ENCODE peak calls at places on chromosome 7, in ten cellular contexts. X is breast epithelium, I is PC-3, J is astrocyte of the spinal cord, N is body of pancreas, D is lower leg skin, R is lower lobe of right lung, V is BE2C, O is ovary, B is K562. Q is an unnamed sample.

GRCh38 chr7:64655811-64656210 is 10.1 kb upstream of the ZNF107 start:
- DNase-seq in X (peak), I (no peak), J (no peak), N (no peak), D (no peak), R (no peak), V (no peak), O (no peak), B (no peak), Q (no peak)

GRCh38 chr7:99380823-99381663 is 6.5 kb downstream of the ARPC1B start:
- DNase-seq in X (no peak), I (no peak), J (no peak), N (peak), D (peak), R (no peak), V (no peak), O (no peak), B (no peak), Q (no peak)

GRCh38 chr7:31340603-31341002 is at the start of gene NEUROD6:
- DNase-seq in X (no peak), I (no peak), J (no peak), N (no peak), D (no peak), R (no peak), V (no peak), O (no peak), B (no peak), Q (no peak)

GRCh38 chr7:16529697-16530096 is 3.1 kb downstream of the LRRC72 start:
- DNase-seq in X (no peak), I (no peak), J (no peak), N (no peak), D (no peak), R (no peak), V (no peak), O (no peak), B (no peak), Q (no peak)

GRCh38 chr7:74012842-74013249 is 15.1 kb upstream of the ELN start:
- DNase-seq in X (no peak), I (no peak), J (no peak), N (no peak), D (no peak), R (no peak), V (no peak), O (no peak), B (peak), Q (peak)

GRCh38 chr7:113078321-113078720 is 8.3 kb downstream of the GPR85 start:
- DNase-seq in X (no peak), I (no peak), J (no peak), N (no peak), D (no peak), R (no peak), V (no peak), O (no peak), B (no peak), Q (no peak)

GRCh38 chr7:151777913-151778670 is 98.8 kb downstream of the PRKAG2 start:
- DNase-seq in X (no peak), I (no peak), J (no peak), N (no peak), D (no peak), R (no peak), V (no peak), O (no peak), B (no peak), Q (no peak)

GRCh38 chr7:105571891-105572290 is 9.4 kb downstream of the EFCAB10 start:
- DNase-seq in X (no peak), I (no peak), J (no peak), N (no peak), D (no peak), R (no peak), V (no peak), O (no peak), B (no peak), Q (no peak)

GRCh38 chr7:149284343-149284742 is 22.3 kb downstream of the ZNF783 start:
- DNase-seq in X (no peak), I (no peak), J (no peak), N (no peak), D (no peak), R (no peak), V (no peak), O (no peak), B (no peak), Q (no peak)

GRCh38 chr7:56639173-56639746 is 493.0 kb downstream of the ZNF479 start:
- DNase-seq in X (no peak), I (no peak), J (no peak), N (no peak), D (no peak), R (no peak), V (no peak), O (no peak), B (no peak), Q (no peak)
- H3K4me3 ChIP-seq in X (no peak), I (no peak), J (no peak), N (no peak), D (no peak), R (no peak), V (no peak), O (no peak), B (no peak), Q (no peak)

GRCh38 chr7:1811850-1812692 is 142.0 kb downstream of the ELFN1 start:
- DNase-seq in X (peak), I (peak), J (no peak), N (no peak), D (no peak), R (no peak), V (no peak), O (no peak), B (no peak), Q (peak)
- TF ChIP-seq CTCF in X (no peak), I (peak), J (peak), N (no peak), D (no peak), R (peak), V (no peak), O (no peak), B (no peak), Q (peak)

GRCh38 chr7:20330176-20330796 is 414 bp upstream of the ITGB8 start:
- DNase-seq in X (peak), I (peak), J (peak), N (peak), D (peak), R (peak), V (peak), O (peak), B (peak), Q (peak)

GRCh38 chr7:20328692-20329091 is 2.0 kb upstream of the ITGB8 start:
- DNase-seq in X (no peak), I (no peak), J (no peak), N (no peak), D (no peak), R (no peak), V (no peak), O (no peak), B (no peak), Q (no peak)

GRCh38 chr7:20328027-20328426 is 2.7 kb upstream of the ITGB8 start:
- DNase-seq in X (no peak), I (no peak), J (no peak), N (no peak), D (no peak), R (no peak), V (no peak), O (no peak), B (no peak), Q (no peak)

GRCh38 chr7:20330797-20331230 is at the start of gene ITGB8:
- DNase-seq in X (peak), I (peak), J (no peak), N (no peak), D (peak), R (peak), V (no peak), O (no peak), B (no peak), Q (no peak)

DNA sequence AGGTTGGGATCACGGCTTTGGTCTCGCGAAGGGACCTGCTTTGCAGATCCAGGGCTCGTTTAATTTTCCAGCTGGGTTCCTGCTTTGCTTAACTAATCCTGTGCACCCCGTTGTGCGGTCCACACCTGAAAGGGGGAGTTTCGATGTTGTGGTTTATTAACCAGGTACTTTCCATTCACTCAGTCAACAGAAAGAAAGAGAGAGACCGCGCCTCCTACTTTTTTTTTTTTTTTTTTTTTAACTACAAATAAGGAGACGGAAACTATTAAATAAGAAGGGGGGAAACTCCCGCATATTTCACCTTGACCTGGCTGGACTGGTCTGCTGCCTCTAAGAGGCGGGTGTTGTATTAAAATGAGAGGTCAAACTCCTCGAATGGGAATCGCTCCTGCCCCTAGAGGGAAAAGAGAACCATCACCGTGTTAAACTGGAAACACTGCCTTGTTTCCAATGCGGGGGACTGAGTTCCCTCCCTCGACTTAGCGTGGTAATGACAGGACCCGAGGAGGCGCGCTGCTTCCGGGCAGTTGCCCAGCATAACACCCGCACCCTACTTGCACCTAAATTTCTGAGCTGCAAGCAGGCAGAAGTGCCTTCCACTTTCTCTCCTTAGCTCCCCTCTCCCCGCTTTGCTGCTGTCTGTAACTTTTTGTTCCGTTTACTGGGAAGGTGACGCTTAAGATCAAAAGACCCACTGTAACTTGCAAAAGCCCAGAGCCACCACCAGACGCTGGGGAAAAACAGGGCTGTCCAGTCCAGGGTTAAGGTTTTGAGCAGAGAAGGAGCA is 1.1 kb upstream of the ITGB8 start:
- DNase-seq in X (peak), I (peak), J (peak), N (peak), D (peak), R (peak), V (peak), O (peak), B (peak), Q (peak)
- H3K4me3 ChIP-seq in X (peak), I (peak), J (peak), N (peak), D (peak), R (peak), V (peak), O (peak), B (peak), Q (peak)

GRCh38 chr7:138887085-138887705 is 89.2 kb upstream of the ATP6V0A4 start:
- DNase-seq in X (no peak), I (no peak), J (no peak), N (no peak), D (no peak), R (no peak), V (no peak), O (no peak), B (no peak), Q (no peak)

GRCh38 chr7:138882249-138882648 is 84.3 kb upstream of the ATP6V0A4 start:
- DNase-seq in X (no peak), I (no peak), J (no peak), N (no peak), D (no peak), R (no peak), V (no peak), O (no peak), B (no peak), Q (no peak)

GRCh38 chr7:138886501-138886917 is 88.5 kb upstream of the ATP6V0A4 start:
- DNase-seq in X (no peak), I (peak), J (peak), N (peak), D (peak), R (no peak), V (peak), O (no peak), B (peak), Q (peak)

GRCh38 chr7:138887872-138888656 is 90.1 kb upstream of the ATP6V0A4 start:
- DNase-seq in X (no peak), I (no peak), J (no peak), N (no peak), D (no peak), R (no peak), V (no peak), O (no peak), B (no peak), Q (no peak)

GRCh38 chr7:138885383-138886147 is 87.6 kb upstream of the ATP6V0A4 start:
- DNase-seq in X (no peak), I (peak), J (no peak), N (no peak), D (no peak), R (no peak), V (no peak), O (no peak), B (peak), Q (no peak)
- TF ChIP-seq CTCF in X (no peak), I (peak), J (peak), N (no peak), D (no peak), R (no peak), V (peak), O (no peak), B (peak), Q (peak)

GRCh38 chr7:2452643-2453270 is 23.4 kb downstream of the GRIFIN start:
- DNase-seq in X (no peak), I (no peak), J (no peak), N (no peak), D (no peak), R (no peak), V (no peak), O (no peak), B (no peak), Q (no peak)
- H3K4me3 ChIP-seq in X (no peak), I (no peak), J (no peak), N (no peak), D (no peak), R (no peak), V (no peak), O (no peak), B (no peak), Q (no peak)

GRCh38 chr7:119344466-119344865 is 928.5 kb upstream of the KCND2 start:
- DNase-seq in X (no peak), I (no peak), J (no peak), N (no peak), D (no peak), R (no peak), V (no peak), O (no peak), B (no peak), Q (no peak)
- TF ChIP-seq CTCF in X (no peak), I (no peak), J (no peak), N (no peak), D (no peak), R (no peak), V (no peak), O (no peak), B (no peak), Q (no peak)